ENCODE peak calls at places on chromosome 19, in ten cellular contexts. One of them, this sample, is unnamed.

GRCh38 chr19:31018951-31019350 is 330.3 kb downstream of the TSHZ3 start:
- DNase-seq in EL: no peak
- DNase-seq in NCI-H460: no peak
- DNase-seq in brain microvascular endothelial cell: no peak
- DNase-seq in NCI-H1092 treated with DMSO at 0.1 percent for 48 hours: no peak
- DNase-seq in activated T-cell treated with anti-CD3 and anti-CD28 coated beads for 1 hour: no peak
- DNase-seq in Calu3: no peak
- DNase-seq in mammary epithelial cell: no peak
- DNase-seq in dorsolateral prefrontal cortex: no peak
- DNase-seq in HFFc6: no peak
- DNase-seq in this sample: no peak

GRCh38 chr19:49114630-49115363 is 627 bp downstream of the LIN7B start:
- DNase-seq in EL: peak
- DNase-seq in NCI-H460: no peak
- DNase-seq in brain microvascular endothelial cell: peak
- DNase-seq in NCI-H1092 treated with DMSO at 0.1 percent for 48 hours: peak
- DNase-seq in activated T-cell treated with anti-CD3 and anti-CD28 coated beads for 1 hour: peak
- DNase-seq in Calu3: peak
- DNase-seq in mammary epithelial cell: peak
- DNase-seq in dorsolateral prefrontal cortex: peak
- DNase-seq in HFFc6: peak
- DNase-seq in this sample: no peak

GRCh38 chr19:41641879-41642485 is 15.1 kb upstream of the CEACAM4 start:
- DNase-seq in EL: peak
- DNase-seq in NCI-H460: peak
- DNase-seq in brain microvascular endothelial cell: peak
- DNase-seq in NCI-H1092 treated with DMSO at 0.1 percent for 48 hours: peak
- DNase-seq in activated T-cell treated with anti-CD3 and anti-CD28 coated beads for 1 hour: peak
- DNase-seq in Calu3: peak
- DNase-seq in mammary epithelial cell: peak
- DNase-seq in dorsolateral prefrontal cortex: peak
- DNase-seq in HFFc6: peak
- DNase-seq in this sample: peak

GRCh38 chr19:883661-884211 is 9.3 kb downstream of the MED16 start:
- DNase-seq in EL: no peak
- DNase-seq in NCI-H460: no peak
- DNase-seq in brain microvascular endothelial cell: no peak
- DNase-seq in NCI-H1092 treated with DMSO at 0.1 percent for 48 hours: no peak
- DNase-seq in activated T-cell treated with anti-CD3 and anti-CD28 coated beads for 1 hour: no peak
- DNase-seq in Calu3: peak
- DNase-seq in mammary epithelial cell: peak
- DNase-seq in dorsolateral prefrontal cortex: no peak
- DNase-seq in HFFc6: no peak
- DNase-seq in this sample: no peak

GRCh38 chr19:45121827-45122345 is 28.9 kb downstream of the PPP1R37 start:
- DNase-seq in EL: no peak
- DNase-seq in NCI-H460: no peak
- DNase-seq in brain microvascular endothelial cell: no peak
- DNase-seq in NCI-H1092 treated with DMSO at 0.1 percent for 48 hours: no peak
- DNase-seq in activated T-cell treated with anti-CD3 and anti-CD28 coated beads for 1 hour: no peak
- DNase-seq in Calu3: no peak
- DNase-seq in mammary epithelial cell: no peak
- DNase-seq in dorsolateral prefrontal cortex: no peak
- DNase-seq in HFFc6: no peak
- DNase-seq in this sample: no peak

GRCh38 chr19:3807574-3808354 is 21.6 kb upstream of the MATK start:
- DNase-seq in EL: no peak
- DNase-seq in NCI-H460: no peak
- DNase-seq in brain microvascular endothelial cell: no peak
- DNase-seq in NCI-H1092 treated with DMSO at 0.1 percent for 48 hours: no peak
- DNase-seq in activated T-cell treated with anti-CD3 and anti-CD28 coated beads for 1 hour: no peak
- DNase-seq in Calu3: no peak
- DNase-seq in mammary epithelial cell: no peak
- DNase-seq in dorsolateral prefrontal cortex: no peak
- DNase-seq in HFFc6: no peak
- DNase-seq in this sample: no peak

GRCh38 chr19:39765091-39766076 is 13.3 kb upstream of the LEUTX start:
- DNase-seq in EL: peak
- DNase-seq in NCI-H460: peak
- DNase-seq in brain microvascular endothelial cell: peak
- DNase-seq in NCI-H1092 treated with DMSO at 0.1 percent for 48 hours: no peak
- DNase-seq in activated T-cell treated with anti-CD3 and anti-CD28 coated beads for 1 hour: peak
- DNase-seq in Calu3: peak
- DNase-seq in mammary epithelial cell: peak
- DNase-seq in dorsolateral prefrontal cortex: no peak
- DNase-seq in HFFc6: peak
- DNase-seq in this sample: peak

GRCh38 chr19:58400916-58401824 is 5.7 kb downstream of the RNF225 start:
- DNase-seq in EL: peak
- DNase-seq in NCI-H460: peak
- DNase-seq in brain microvascular endothelial cell: peak
- DNase-seq in NCI-H1092 treated with DMSO at 0.1 percent for 48 hours: peak
- DNase-seq in activated T-cell treated with anti-CD3 and anti-CD28 coated beads for 1 hour: peak
- DNase-seq in Calu3: peak
- DNase-seq in mammary epithelial cell: peak
- DNase-seq in dorsolateral prefrontal cortex: peak
- DNase-seq in HFFc6: peak
- DNase-seq in this sample: peak

GRCh38 chr19:19550972-19551861 is 13.2 kb downstream of the CILP2 start:
- DNase-seq in EL: no peak
- DNase-seq in NCI-H460: no peak
- DNase-seq in brain microvascular endothelial cell: no peak
- DNase-seq in NCI-H1092 treated with DMSO at 0.1 percent for 48 hours: no peak
- DNase-seq in activated T-cell treated with anti-CD3 and anti-CD28 coated beads for 1 hour: no peak
- DNase-seq in Calu3: no peak
- DNase-seq in mammary epithelial cell: no peak
- DNase-seq in dorsolateral prefrontal cortex: no peak
- DNase-seq in HFFc6: no peak
- DNase-seq in this sample: no peak

GRCh38 chr19:17205237-17206140 is 9.7 kb upstream of the USE1 start:
- DNase-seq in EL: peak
- DNase-seq in NCI-H460: no peak
- DNase-seq in brain microvascular endothelial cell: peak
- DNase-seq in NCI-H1092 treated with DMSO at 0.1 percent for 48 hours: peak
- DNase-seq in activated T-cell treated with anti-CD3 and anti-CD28 coated beads for 1 hour: peak
- DNase-seq in Calu3: peak
- DNase-seq in mammary epithelial cell: peak
- DNase-seq in dorsolateral prefrontal cortex: peak
- DNase-seq in HFFc6: peak
- DNase-seq in this sample: no peak

GRCh38 chr19:9671654-9672053 is 3.2 kb downstream of the ZNF562 start:
- DNase-seq in EL: no peak
- DNase-seq in NCI-H460: no peak
- DNase-seq in brain microvascular endothelial cell: no peak
- DNase-seq in NCI-H1092 treated with DMSO at 0.1 percent for 48 hours: no peak
- DNase-seq in activated T-cell treated with anti-CD3 and anti-CD28 coated beads for 1 hour: no peak
- DNase-seq in Calu3: no peak
- DNase-seq in mammary epithelial cell: no peak
- DNase-seq in dorsolateral prefrontal cortex: no peak
- DNase-seq in HFFc6: no peak
- DNase-seq in this sample: no peak

GRCh38 chr19:30056580-30056979 is 114.5 kb downstream of the URI1 start:
- DNase-seq in EL: no peak
- DNase-seq in NCI-H460: no peak
- DNase-seq in brain microvascular endothelial cell: no peak
- DNase-seq in NCI-H1092 treated with DMSO at 0.1 percent for 48 hours: no peak
- DNase-seq in activated T-cell treated with anti-CD3 and anti-CD28 coated beads for 1 hour: no peak
- DNase-seq in Calu3: no peak
- DNase-seq in mammary epithelial cell: no peak
- DNase-seq in dorsolateral prefrontal cortex: no peak
- DNase-seq in HFFc6: no peak
- DNase-seq in this sample: no peak

GRCh38 chr19:45528744-45529453 is 21.6 kb downstream of the VASP start:
- DNase-seq in EL: no peak
- DNase-seq in NCI-H460: no peak
- DNase-seq in brain microvascular endothelial cell: no peak
- DNase-seq in NCI-H1092 treated with DMSO at 0.1 percent for 48 hours: peak
- DNase-seq in activated T-cell treated with anti-CD3 and anti-CD28 coated beads for 1 hour: no peak
- DNase-seq in Calu3: peak
- DNase-seq in mammary epithelial cell: no peak
- DNase-seq in dorsolateral prefrontal cortex: peak
- DNase-seq in HFFc6: no peak
- DNase-seq in this sample: no peak

GRCh38 chr19:49017666-49018351 is 918 bp upstream of the LHB start:
- DNase-seq in EL: peak
- DNase-seq in NCI-H460: no peak
- DNase-seq in brain microvascular endothelial cell: peak
- DNase-seq in NCI-H1092 treated with DMSO at 0.1 percent for 48 hours: no peak
- DNase-seq in activated T-cell treated with anti-CD3 and anti-CD28 coated beads for 1 hour: peak
- DNase-seq in Calu3: peak
- DNase-seq in mammary epithelial cell: no peak
- DNase-seq in dorsolateral prefrontal cortex: no peak
- DNase-seq in HFFc6: peak
- DNase-seq in this sample: peak

GRCh38 chr19:57675881-57676280 is 5.9 kb upstream of the ZNF551 start:
- DNase-seq in EL: no peak
- DNase-seq in NCI-H460: no peak
- DNase-seq in brain microvascular endothelial cell: no peak
- DNase-seq in NCI-H1092 treated with DMSO at 0.1 percent for 48 hours: no peak
- DNase-seq in activated T-cell treated with anti-CD3 and anti-CD28 coated beads for 1 hour: no peak
- DNase-seq in Calu3: no peak
- DNase-seq in mammary epithelial cell: no peak
- DNase-seq in dorsolateral prefrontal cortex: no peak
- DNase-seq in HFFc6: no peak
- DNase-seq in this sample: no peak

GRCh38 chr19:27745978-27746542 is 1466.9 kb downstream of the UQCRFS1 start:
- DNase-seq in EL: no peak
- DNase-seq in NCI-H460: no peak
- DNase-seq in brain microvascular endothelial cell: no peak
- DNase-seq in NCI-H1092 treated with DMSO at 0.1 percent for 48 hours: no peak
- DNase-seq in activated T-cell treated with anti-CD3 and anti-CD28 coated beads for 1 hour: no peak
- DNase-seq in Calu3: no peak
- DNase-seq in mammary epithelial cell: no peak
- DNase-seq in dorsolateral prefrontal cortex: no peak
- DNase-seq in HFFc6: no peak
- DNase-seq in this sample: no peak

GRCh38 chr19:49468746-49469447 is 5.1 kb upstream of the FLT3LG start:
- DNase-seq in EL: no peak
- DNase-seq in NCI-H460: peak
- DNase-seq in brain microvascular endothelial cell: no peak
- DNase-seq in NCI-H1092 treated with DMSO at 0.1 percent for 48 hours: no peak
- DNase-seq in activated T-cell treated with anti-CD3 and anti-CD28 coated beads for 1 hour: peak
- DNase-seq in Calu3: peak
- DNase-seq in mammary epithelial cell: no peak
- DNase-seq in dorsolateral prefrontal cortex: no peak
- DNase-seq in HFFc6: no peak
- DNase-seq in this sample: peak

GRCh38 chr19:5090780-5091575 is 122.1 kb downstream of the KDM4B start:
- DNase-seq in EL: no peak
- DNase-seq in NCI-H460: no peak
- DNase-seq in brain microvascular endothelial cell: peak
- DNase-seq in NCI-H1092 treated with DMSO at 0.1 percent for 48 hours: peak
- DNase-seq in activated T-cell treated with anti-CD3 and anti-CD28 coated beads for 1 hour: no peak
- DNase-seq in Calu3: no peak
- DNase-seq in mammary epithelial cell: no peak
- DNase-seq in dorsolateral prefrontal cortex: peak
- DNase-seq in HFFc6: no peak
- DNase-seq in this sample: no peak

GRCh38 chr19:5265260-5265659 is 75.4 kb downstream of the PTPRS start:
- DNase-seq in EL: no peak
- DNase-seq in NCI-H460: no peak
- DNase-seq in brain microvascular endothelial cell: no peak
- DNase-seq in NCI-H1092 treated with DMSO at 0.1 percent for 48 hours: no peak
- DNase-seq in activated T-cell treated with anti-CD3 and anti-CD28 coated beads for 1 hour: no peak
- DNase-seq in Calu3: no peak
- DNase-seq in mammary epithelial cell: no peak
- DNase-seq in dorsolateral prefrontal cortex: no peak
- DNase-seq in HFFc6: no peak
- DNase-seq in this sample: no peak

GRCh38 chr19:38850976-38851621 is 1.3 kb upstream of the HNRNPL start:
- DNase-seq in EL: no peak
- DNase-seq in NCI-H460: no peak
- DNase-seq in brain microvascular endothelial cell: no peak
- DNase-seq in NCI-H1092 treated with DMSO at 0.1 percent for 48 hours: peak
- DNase-seq in activated T-cell treated with anti-CD3 and anti-CD28 coated beads for 1 hour: no peak
- DNase-seq in Calu3: no peak
- DNase-seq in mammary epithelial cell: no peak
- DNase-seq in dorsolateral prefrontal cortex: peak
- DNase-seq in HFFc6: no peak
- DNase-seq in this sample: no peak

GRCh38 chr19:55383789-55384575 is at the start of gene TMEM238:
- DNase-seq in EL: peak
- DNase-seq in NCI-H460: peak
- DNase-seq in brain microvascular endothelial cell: peak
- DNase-seq in NCI-H1092 treated with DMSO at 0.1 percent for 48 hours: peak
- DNase-seq in activated T-cell treated with anti-CD3 and anti-CD28 coated beads for 1 hour: peak
- DNase-seq in Calu3: peak
- DNase-seq in mammary epithelial cell: peak
- DNase-seq in dorsolateral prefrontal cortex: peak
- DNase-seq in HFFc6: peak
- DNase-seq in this sample: peak

GRCh38 chr19:45591004-45591637 is 6.5 kb upstream of the OPA3 start:
- DNase-seq in EL: no peak
- DNase-seq in NCI-H460: peak
- DNase-seq in brain microvascular endothelial cell: no peak
- DNase-seq in NCI-H1092 treated with DMSO at 0.1 percent for 48 hours: peak
- DNase-seq in activated T-cell treated with anti-CD3 and anti-CD28 coated beads for 1 hour: peak
- DNase-seq in Calu3: peak
- DNase-seq in mammary epithelial cell: peak
- DNase-seq in dorsolateral prefrontal cortex: no peak
- DNase-seq in HFFc6: no peak
- DNase-seq in this sample: no peak

GRCh38 chr19:41350735-41351338 is 2.9 kb downstream of the TGFB1 start:
- DNase-seq in EL: peak
- DNase-seq in NCI-H460: no peak
- DNase-seq in brain microvascular endothelial cell: no peak
- DNase-seq in NCI-H1092 treated with DMSO at 0.1 percent for 48 hours: no peak
- DNase-seq in activated T-cell treated with anti-CD3 and anti-CD28 coated beads for 1 hour: no peak
- DNase-seq in Calu3: no peak
- DNase-seq in mammary epithelial cell: no peak
- DNase-seq in dorsolateral prefrontal cortex: no peak
- DNase-seq in HFFc6: no peak
- DNase-seq in this sample: peak

GRCh38 chr19:23440207-23440606 is 44.9 kb upstream of the ZNF91 start:
- DNase-seq in EL: no peak
- DNase-seq in NCI-H460: no peak
- DNase-seq in brain microvascular endothelial cell: no peak
- DNase-seq in NCI-H1092 treated with DMSO at 0.1 percent for 48 hours: no peak
- DNase-seq in activated T-cell treated with anti-CD3 and anti-CD28 coated beads for 1 hour: no peak
- DNase-seq in Calu3: no peak
- DNase-seq in mammary epithelial cell: no peak
- DNase-seq in dorsolateral prefrontal cortex: no peak
- DNase-seq in HFFc6: no peak
- DNase-seq in this sample: no peak

GRCh38 chr19:6803036-6803404 is 30.5 kb downstream of the VAV1 start:
- DNase-seq in EL: no peak
- DNase-seq in NCI-H460: no peak
- DNase-seq in brain microvascular endothelial cell: no peak
- DNase-seq in NCI-H1092 treated with DMSO at 0.1 percent for 48 hours: no peak
- DNase-seq in activated T-cell treated with anti-CD3 and anti-CD28 coated beads for 1 hour: no peak
- DNase-seq in Calu3: no peak
- DNase-seq in mammary epithelial cell: no peak
- DNase-seq in dorsolateral prefrontal cortex: no peak
- DNase-seq in HFFc6: no peak
- DNase-seq in this sample: no peak

GRCh38 chr19:6023085-6023682 is 45.2 kb upstream of the RANBP3 start:
- DNase-seq in EL: peak
- DNase-seq in NCI-H460: no peak
- DNase-seq in brain microvascular endothelial cell: peak
- DNase-seq in NCI-H1092 treated with DMSO at 0.1 percent for 48 hours: no peak
- DNase-seq in activated T-cell treated with anti-CD3 and anti-CD28 coated beads for 1 hour: no peak
- DNase-seq in Calu3: no peak
- DNase-seq in mammary epithelial cell: no peak
- DNase-seq in dorsolateral prefrontal cortex: no peak
- DNase-seq in HFFc6: peak
- DNase-seq in this sample: peak

GRCh38 chr19:6773323-6773931 is 919 bp downstream of the VAV1 start:
- DNase-seq in EL: no peak
- DNase-seq in NCI-H460: no peak
- DNase-seq in brain microvascular endothelial cell: no peak
- DNase-seq in NCI-H1092 treated with DMSO at 0.1 percent for 48 hours: no peak
- DNase-seq in activated T-cell treated with anti-CD3 and anti-CD28 coated beads for 1 hour: peak
- DNase-seq in Calu3: no peak
- DNase-seq in mammary epithelial cell: no peak
- DNase-seq in dorsolateral prefrontal cortex: no peak
- DNase-seq in HFFc6: no peak
- DNase-seq in this sample: no peak

GRCh38 chr19:38386300-38386967 is 1.4 kb downstream of the GGN start:
- DNase-seq in EL: no peak
- DNase-seq in NCI-H460: no peak
- DNase-seq in brain microvascular endothelial cell: no peak
- DNase-seq in NCI-H1092 treated with DMSO at 0.1 percent for 48 hours: no peak
- DNase-seq in activated T-cell treated with anti-CD3 and anti-CD28 coated beads for 1 hour: no peak
- DNase-seq in Calu3: no peak
- DNase-seq in mammary epithelial cell: no peak
- DNase-seq in dorsolateral prefrontal cortex: no peak
- DNase-seq in HFFc6: no peak
- DNase-seq in this sample: no peak

This sample was measured in NCI-H226.